ENCODE peak calls at places on chromosomes 5 and 9, in five cellular contexts. U is fibroblast of the conjunctiva; D is SW480; H is HTR-8/SVneo; E is stimulated activated CD4-positive, alpha-beta T cell treated with anti-CD3 and anti-CD28 coated beads, Interleukin-4, amount 100 ng/mL, for 4 hours. W is an unnamed sample.

GRCh38 chr5:139707445-139708003 is 59.4 kb downstream of the CXXC5 start:
- DNase-seq in D (peak; percentile 78), E (no peak), H (no peak), U (no peak), W (no peak)

GRCh38 chr5:103993028-103993427 is 430.4 kb upstream of the NUDT12 start:
- DNase-seq in D (no peak), H (no peak), U (no peak), E (no peak), W (no peak)

GRCh38 chr9:113548221-113549041 is 84.9 kb downstream of the RGS3 start:
- DNase-seq in D (peak; percentile 91), E (peak; percentile 59), U (no peak), H (no peak), W (no peak)

GRCh38 chr9:38016375-38017120 is 52.5 kb downstream of the SHB start:
- DNase-seq in D (no peak), U (no peak), H (peak; percentile 19), E (no peak), W (no peak)

GRCh38 chr9:109997682-109998081 is 210.3 kb downstream of the C9orf152 start:
- DNase-seq in D (no peak), H (no peak), U (no peak), E (no peak), W (no peak)

GRCh38 chr5:116454417-116454927 is 120.2 kb downstream of the SEMA6A start:
- DNase-seq in E (no peak), D (peak; percentile 49), U (peak; percentile 81), H (peak; percentile 12), W (peak; percentile 71)

GRCh38 chr9:124214116-124214515 is 43.6 kb upstream of the NEK6 start:
- DNase-seq in U (no peak), H (no peak), E (no peak), D (no peak), W (no peak)

GRCh38 chr9:38423939-38424843 is at the start of gene IGFBPL1:
- DNase-seq in U (no peak), H (no peak), E (no peak), D (peak; percentile 42), W (no peak)

GRCh38 chr5:153523196-153523595 is 32.7 kb downstream of the GRIA1 start:
- DNase-seq in D (no peak), H (no peak), E (no peak), U (no peak), W (peak; percentile 32)

GRCh38 chr9:6302417-6302816 is 25.8 kb upstream of the TPD52L3 start:
- DNase-seq in U (no peak), H (no peak), D (no peak), E (no peak), W (no peak)

GRCh38 chr9:1709347-1709746 is 305.8 kb upstream of the SMARCA2 start:
- DNase-seq in H (no peak), D (peak; percentile 29), U (no peak), E (no peak), W (no peak)

GRCh38 chr5:111585946-111586345 is 73.6 kb upstream of the STARD4 start:
- DNase-seq in E (no peak), H (no peak), D (no peak), U (no peak), W (no peak)

GRCh38 chr5:138448070-138448469 is 9.2 kb downstream of the REEP2 start:
- DNase-seq in U (no peak), E (no peak), D (no peak), H (no peak), W (no peak)

GRCh38 chr9:25814023-25814422 is 135.8 kb upstream of the TUSC1 start:
- DNase-seq in E (no peak), H (no peak), D (no peak), U (no peak), W (no peak)

GRCh38 chr9:79015951-79016350 is 555.8 kb upstream of the TLE4 start:
- DNase-seq in E (no peak), H (no peak), D (no peak), U (no peak), W (no peak)

GRCh38 chr9:108703414-108703813 is 152.4 kb downstream of the ACTL7B start:
- DNase-seq in H (no peak), U (no peak), E (no peak), D (no peak), W (no peak)

GRCh38 chr9:93256878-93257807 is 73.2 kb downstream of the WNK2 start:
- DNase-seq in E (no peak), D (no peak), U (no peak), H (no peak), W (no peak)

GRCh38 chr5:39892708-39893107 is 467.9 kb upstream of the DAB2 start:
- DNase-seq in D (no peak), H (no peak), E (no peak), U (no peak), W (no peak)

GRCh38 chr9:3875371-3876132 is 349.8 kb upstream of the RFX3 start:
- DNase-seq in H (peak; percentile 51), E (no peak), U (no peak), D (peak; percentile 53), W (peak; percentile 96)

GRCh38 chr5:108983456-108984092 is 235.9 kb downstream of the FER start:
- DNase-seq in D (no peak), H (no peak), U (no peak), E (no peak), W (no peak)